ENCODE peak calls at places on chromosomes 7 and 10, in five cellular contexts. V is H1, T is IMR-90, Z is mesenchymal stem cell, H is H9. X is an unnamed sample.

GRCh38 chr7:35988818-35989217 is 164.2 kb upstream of the EEPD1 start:
- DNase-seq in V (no peak), H (no peak), T (no peak), Z (no peak), X (no peak)

GRCh38 chr10:115937756-115938032 is 335.3 kb downstream of the GFRA1 start:
- DNase-seq in V (no peak), H (no peak), Z (peak; percentile 24), T (no peak), X (no peak)

GRCh38 chr10:78718032-78718572 is 350.7 kb upstream of the ZMIZ1 start:
- DNase-seq in Z (peak; percentile 23), V (no peak), T (peak; percentile 65), H (no peak), X (no peak)

GRCh38 chr10:49179699-49180511 is 8.3 kb downstream of the TMEM273 start:
- DNase-seq in H (no peak), V (no peak), T (no peak), Z (no peak), X (no peak)

GRCh38 chr10:92126100-92126650 is 164.7 kb downstream of the CPEB3 start:
- DNase-seq in T (peak; percentile 20), V (no peak), H (no peak), Z (no peak), X (no peak)

GRCh38 chr7:127943541-127944521 is 87.4 kb downstream of the LRRC4 start:
- DNase-seq in T (peak; percentile 72), H (no peak), Z (no peak), V (no peak), X (no peak)

GRCh38 chr10:78892383-78893191 is 176.2 kb upstream of the ZMIZ1 start:
- DNase-seq in Z (peak; percentile 5), V (peak; percentile 24), H (no peak), T (no peak), X (no peak)

GRCh38 chr7:38542156-38542555 is 89.0 kb downstream of the AMPH start:
- DNase-seq in V (no peak), H (no peak), T (peak; percentile 72), Z (no peak), X (no peak)

GRCh38 chr10:99461230-99461629 is 30.8 kb upstream of the GOT1 start:
- DNase-seq in H (no peak), Z (peak; percentile 74), V (no peak), T (peak; percentile 79), X (no peak)

GRCh38 chr10:26372513-26373354 is 65.4 kb upstream of the APBB1IP start:
- DNase-seq in Z (no peak), H (no peak), V (no peak), T (no peak), X (no peak)

GRCh38 chr7:105861252-105861651 is 15.1 kb downstream of the ATXN7L1 start:
- DNase-seq in T (no peak), V (no peak), H (no peak), Z (no peak), X (no peak)

GRCh38 chr7:47478926-47479791 is 102.8 kb downstream of the TNS3 start:
- DNase-seq in T (no peak), V (no peak), Z (no peak), H (peak; percentile 33), X (no peak)

GRCh38 chr10:58266003-58266825 is 1.5 kb downstream of the IPMK start:
- DNase-seq in H (no peak), V (no peak), Z (peak; percentile 90), T (peak; percentile 78), X (no peak)

GRCh38 chr7:140200102-140200989 is 23.6 kb upstream of the KDM7A start:
- DNase-seq in T (peak; percentile 35), V (no peak), H (no peak), Z (peak; percentile 18), X (no peak)

GRCh38 chr7:17535776-17536175 is 237.3 kb downstream of the AHR start:
- DNase-seq in H (no peak), V (no peak), Z (peak; percentile 47), T (peak; percentile 53), X (no peak)

GRCh38 chr7:140316165-140316661 is 82.1 kb downstream of the SLC37A3 start:
- DNase-seq in Z (peak; percentile 31), T (peak; percentile 73), H (no peak), V (no peak), X (no peak)

GRCh38 chr10:133277277-133277992 is 767 bp upstream of the ADAM8 start:
- DNase-seq in Z (no peak), H (no peak), T (no peak), V (no peak), X (no peak)

GRCh38 chr7:28984219-28984618 is 26.1 kb upstream of the TRIL start:
- DNase-seq in Z (no peak), H (no peak), V (no peak), T (no peak), X (no peak)

GRCh38 chr7:28984631-28985030 is 26.5 kb upstream of the TRIL start:
- DNase-seq in Z (peak; percentile 84), T (peak; percentile 85), V (no peak), H (peak; percentile 44), X (peak; percentile 31)

GRCh38 chr7:28981282-28981555 is 23.1 kb upstream of the TRIL start:
- DNase-seq in Z (no peak), H (no peak), T (no peak), V (no peak), X (no peak)

GRCh38 chr7:28986028-28986427 is 27.9 kb upstream of the TRIL start:
- DNase-seq in V (no peak), T (no peak), Z (no peak), H (no peak), X (no peak)

DNA sequence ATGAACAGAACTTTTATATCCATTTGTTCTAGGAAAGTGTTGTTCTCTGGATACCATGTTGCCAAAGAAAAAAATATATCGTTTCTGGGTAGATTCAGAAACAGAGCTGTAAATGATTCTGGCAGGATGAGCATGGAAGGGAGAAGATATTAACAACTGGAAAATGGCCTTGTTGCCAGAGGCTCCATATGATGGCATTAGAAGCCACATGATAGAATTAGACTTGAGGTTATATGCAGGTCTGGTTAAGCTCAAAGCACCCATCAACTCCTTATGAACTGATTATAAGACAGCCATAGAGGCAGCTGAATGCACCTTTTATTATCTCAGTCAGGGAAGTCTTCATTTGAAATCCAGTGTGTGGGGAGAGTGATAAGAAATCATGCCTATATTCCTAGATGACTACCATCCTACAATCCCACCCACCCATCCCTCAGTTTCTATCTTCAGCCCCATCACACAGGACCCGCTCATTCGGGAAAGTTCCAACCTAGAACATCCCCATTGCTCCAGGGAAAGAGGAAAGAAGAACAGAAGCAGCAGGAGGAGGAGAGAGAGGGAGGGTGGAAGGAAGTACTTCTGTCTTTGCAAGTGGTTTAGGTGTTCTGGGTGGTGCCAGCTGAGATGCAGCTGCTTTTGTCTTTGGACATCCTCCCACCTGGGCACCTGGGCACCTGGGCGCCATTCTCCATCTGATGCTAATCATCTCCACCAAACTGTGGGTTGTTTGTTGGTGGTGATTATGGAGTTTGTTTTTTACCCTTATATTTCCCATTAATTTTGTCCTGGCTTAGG is 25.5 kb upstream of the TRIL start:
- DNase-seq in V (no peak), H (no peak), T (no peak), Z (no peak), X (no peak)
- H2BK15ac ChIP-seq in V (no peak overlapping the region), H (no peak overlapping the region), T (peak overlapping the region; percentile 25), Z (no peak overlapping the region), X (no peak overlapping the region)

GRCh38 chr7:2165239-2165609 is 67.5 kb downstream of the MAD1L1 start:
- DNase-seq in Z (no peak), T (no peak), H (peak; percentile 22), V (no peak), X (no peak)
- H3K23ac ChIP-seq in Z (no peak overlapping the region), T (no peak overlapping the region), H (no peak overlapping the region), V (no peak overlapping the region), X (peak overlapping the region; percentile 80)

GRCh38 chr7:39580150-39580874 is 14.1 kb downstream of the YAE1 start:
- DNase-seq in V (peak; percentile 74), H (peak; percentile 81), T (peak; percentile 97), Z (peak; percentile 89), X (peak; percentile 80)
- H2BK15ac ChIP-seq in V (no peak overlapping the region), H (no peak overlapping the region), T (no peak overlapping the region), Z (no peak overlapping the region), X (no peak overlapping the region)

DNA sequence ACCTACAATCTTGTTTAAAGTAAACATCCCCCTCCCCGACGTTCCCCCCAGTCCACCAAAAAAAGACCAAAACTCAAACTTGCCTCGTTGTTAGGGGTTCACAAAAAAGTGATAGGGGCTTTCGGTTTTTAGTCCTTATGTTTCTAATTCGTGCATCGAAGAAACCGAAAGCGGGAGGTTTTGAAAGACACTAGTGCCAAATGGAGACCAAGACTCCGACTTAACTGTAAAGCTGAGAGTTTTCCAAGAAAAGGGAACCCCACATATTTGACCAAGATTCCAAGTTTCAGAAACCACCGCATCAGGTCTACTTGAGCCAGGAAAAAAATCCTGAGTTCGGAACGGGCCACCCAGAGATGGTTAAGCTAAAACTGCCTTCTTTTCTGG is 534 bp downstream of the PSMA2 start:
- DNase-seq in H (no peak), V (no peak), Z (peak; percentile 66), T (peak; percentile 12), X (no peak)
- H3K23ac ChIP-seq in H (no peak overlapping the region), V (no peak overlapping the region), Z (no peak overlapping the region), T (peak overlapping the region; percentile 97), X (no peak overlapping the region)

GRCh38 chr10:20893297-20893696 is 3.8 kb downstream of the NEBL start:
- DNase-seq in T (no peak), Z (no peak), V (no peak), H (no peak), X (no peak)
- H2BK15ac ChIP-seq in T (no peak overlapping the region), Z (no peak overlapping the region), V (no peak overlapping the region), H (no peak overlapping the region), X (no peak overlapping the region)

GRCh38 chr7:100676501-100677306 is 3.2 kb downstream of the GNB2 start:
- DNase-seq in H (no peak), T (no peak), V (no peak), Z (no peak), X (no peak)

GRCh38 chr7:100673302-100673941 is at the start of gene GNB2:
- DNase-seq in T (peak; percentile 99), V (peak; percentile 100), H (peak; percentile 99), Z (peak; percentile 99), X (peak; percentile 99)

GRCh38 chr7:100675581-100676350 is 2.2 kb downstream of the GNB2 start:
- DNase-seq in Z (peak; percentile 79), T (peak; percentile 59), H (peak; percentile 77), V (peak; percentile 80), X (peak; percentile 68)

GRCh38 chr7:100673942-100674431 is 447 bp downstream of the GNB2 start:
- DNase-seq in Z (no peak), H (no peak), V (peak; percentile 76), T (no peak), X (no peak)

GRCh38 chr7:100674441-100675407 is 1.2 kb downstream of the GNB2 start:
- DNase-seq in H (no peak), V (peak; percentile 69), Z (peak; percentile 34), T (no peak), X (no peak)
- H3K23ac ChIP-seq in H (no peak overlapping the region), V (no peak overlapping the region), Z (no peak overlapping the region), T (peak overlapping the region; percentile 92), X (peak overlapping the region; percentile 91)

GRCh38 chr7:151776446-151776845 is 100.5 kb downstream of the PRKAG2 start:
- DNase-seq in H (no peak), Z (no peak), V (no peak), T (no peak), X (no peak)

GRCh38 chr7:151777913-151778670 is 98.8 kb downstream of the PRKAG2 start:
- DNase-seq in V (no peak), T (no peak), H (no peak), Z (no peak), X (no peak)

GRCh38 chr7:151775547-151776443 is 101.1 kb downstream of the PRKAG2 start:
- DNase-seq in T (no peak), H (no peak), V (no peak), Z (no peak), X (no peak)

GRCh38 chr7:151776876-151777510 is 99.9 kb downstream of the PRKAG2 start:
- DNase-seq in T (no peak), H (no peak), Z (no peak), V (no peak), X (no peak)

GRCh38 chr7:151777511-151777880 is 99.4 kb downstream of the PRKAG2 start:
- DNase-seq in V (no peak), H (no peak), Z (no peak), T (no peak), X (no peak)
- H2BK15ac ChIP-seq in V (no peak overlapping the region), H (no peak overlapping the region), Z (no peak overlapping the region), T (no peak overlapping the region), X (no peak overlapping the region)